ENCODE peak calls at places on chromosomes 16 and 17, in eight cellular contexts. One of them, this sample, is unnamed.

GRCh38 chr17:5191541-5192417 is at the start of gene ZNF594:
- DNase-seq in HCT116: peak
- DNase-seq in K562: peak
- DNase-seq in GM12878: peak
- DNase-seq in H1: peak
- DNase-seq in endothelial cell of umbilical vein: peak
- DNase-seq in SK-N-SH: peak
- DNase-seq in HepG2: peak
- DNase-seq in this sample: peak

GRCh38 chr16:149024-149675 is 3.3 kb upstream of the HBZ start:
- DNase-seq in HCT116: no peak
- DNase-seq in K562: no peak
- DNase-seq in GM12878: no peak
- DNase-seq in H1: no peak
- DNase-seq in endothelial cell of umbilical vein: no peak
- DNase-seq in SK-N-SH: peak
- DNase-seq in HepG2: no peak
- DNase-seq in this sample: no peak

GRCh38 chr17:45070001-45070400 is 8.9 kb downstream of the NMT1 start:
- DNase-seq in HCT116: no peak
- DNase-seq in K562: no peak
- DNase-seq in GM12878: no peak
- DNase-seq in H1: no peak
- DNase-seq in endothelial cell of umbilical vein: no peak
- DNase-seq in SK-N-SH: no peak
- DNase-seq in HepG2: no peak
- DNase-seq in this sample: no peak

GRCh38 chr17:39563476-39563875 is 44.2 kb downstream of the NEUROD2 start:
- DNase-seq in HCT116: no peak
- DNase-seq in K562: no peak
- DNase-seq in GM12878: no peak
- DNase-seq in H1: peak
- DNase-seq in endothelial cell of umbilical vein: peak
- DNase-seq in SK-N-SH: peak
- DNase-seq in HepG2: no peak
- DNase-seq in this sample: no peak

GRCh38 chr16:20944861-20945390 is 44.4 kb downstream of the LYRM1 start:
- DNase-seq in HCT116: no peak
- DNase-seq in K562: peak
- DNase-seq in GM12878: no peak
- DNase-seq in H1: no peak
- DNase-seq in endothelial cell of umbilical vein: peak
- DNase-seq in SK-N-SH: no peak
- DNase-seq in HepG2: peak
- DNase-seq in this sample: no peak

GRCh38 chr17:78970834-78971763 is 8.6 kb downstream of the LGALS3BP start:
- DNase-seq in HCT116: peak
- DNase-seq in K562: peak
- DNase-seq in GM12878: no peak
- DNase-seq in H1: peak
- DNase-seq in endothelial cell of umbilical vein: peak
- DNase-seq in SK-N-SH: peak
- DNase-seq in HepG2: peak
- DNase-seq in this sample: no peak

GRCh38 chr16:50476486-50477260 is 71.5 kb upstream of the NKD1 start:
- DNase-seq in HCT116: no peak
- DNase-seq in K562: no peak
- DNase-seq in GM12878: no peak
- DNase-seq in H1: no peak
- DNase-seq in endothelial cell of umbilical vein: no peak
- DNase-seq in SK-N-SH: no peak
- DNase-seq in HepG2: no peak
- DNase-seq in this sample: no peak

GRCh38 chr17:79019631-79020584 is 4.1 kb upstream of the C1QTNF1 start:
- DNase-seq in HCT116: peak
- DNase-seq in K562: peak
- DNase-seq in GM12878: no peak
- DNase-seq in H1: no peak
- DNase-seq in endothelial cell of umbilical vein: peak
- DNase-seq in SK-N-SH: peak
- DNase-seq in HepG2: peak
- DNase-seq in this sample: no peak

GRCh38 chr17:78343099-78343432 is 16.8 kb downstream of the SOCS3 start:
- DNase-seq in HCT116: peak
- DNase-seq in K562: no peak
- DNase-seq in GM12878: no peak
- DNase-seq in H1: no peak
- DNase-seq in endothelial cell of umbilical vein: peak
- DNase-seq in SK-N-SH: peak
- DNase-seq in HepG2: no peak
- DNase-seq in this sample: no peak

GRCh38 chr17:9935408-9935807 is 30.3 kb upstream of the RCVRN start:
- DNase-seq in HCT116: no peak
- DNase-seq in K562: no peak
- DNase-seq in GM12878: no peak
- DNase-seq in H1: no peak
- DNase-seq in endothelial cell of umbilical vein: no peak
- DNase-seq in SK-N-SH: no peak
- DNase-seq in HepG2: no peak
- DNase-seq in this sample: no peak

GRCh38 chr17:27446569-27447301 is 9.5 kb upstream of the KSR1 start:
- DNase-seq in HCT116: no peak
- DNase-seq in K562: peak
- DNase-seq in GM12878: no peak
- DNase-seq in H1: no peak
- DNase-seq in endothelial cell of umbilical vein: peak
- DNase-seq in SK-N-SH: peak
- DNase-seq in HepG2: no peak
- DNase-seq in this sample: no peak

GRCh38 chr16:67571981-67572431 is 9.7 kb downstream of the CTCF start:
- DNase-seq in HCT116: no peak
- DNase-seq in K562: no peak
- DNase-seq in GM12878: no peak
- DNase-seq in H1: no peak
- DNase-seq in endothelial cell of umbilical vein: peak
- DNase-seq in SK-N-SH: no peak
- DNase-seq in HepG2: no peak
- DNase-seq in this sample: no peak

GRCh38 chr17:78322858-78323455 is 36.9 kb downstream of the SOCS3 start:
- DNase-seq in HCT116: no peak
- DNase-seq in K562: no peak
- DNase-seq in GM12878: no peak
- DNase-seq in H1: no peak
- DNase-seq in endothelial cell of umbilical vein: no peak
- DNase-seq in SK-N-SH: peak
- DNase-seq in HepG2: no peak
- DNase-seq in this sample: no peak

GRCh38 chr17:80361495-80362220 is 53.3 kb upstream of the ENDOV start:
- DNase-seq in HCT116: no peak
- DNase-seq in K562: peak
- DNase-seq in GM12878: no peak
- DNase-seq in H1: peak
- DNase-seq in endothelial cell of umbilical vein: no peak
- DNase-seq in SK-N-SH: peak
- DNase-seq in HepG2: no peak
- DNase-seq in this sample: no peak

GRCh38 chr17:37829446-37830142 is 84.7 kb upstream of the HNF1B start:
- DNase-seq in HCT116: no peak
- DNase-seq in K562: no peak
- DNase-seq in GM12878: peak
- DNase-seq in H1: no peak
- DNase-seq in endothelial cell of umbilical vein: no peak
- DNase-seq in SK-N-SH: no peak
- DNase-seq in HepG2: no peak
- DNase-seq in this sample: no peak
- H3K9ac ChIP-seq in HCT116: no peak
- H3K9ac ChIP-seq in K562: no peak
- H3K9ac ChIP-seq in GM12878: peak
- H3K9ac ChIP-seq in H1: no peak
- H3K9ac ChIP-seq in endothelial cell of umbilical vein: no peak
- H3K9ac ChIP-seq in SK-N-SH: no peak
- H3K9ac ChIP-seq in HepG2: peak
- H3K9ac ChIP-seq in this sample: no peak

GRCh38 chr16:78706637-78707036 is 607.2 kb downstream of the WWOX start:
- DNase-seq in HCT116: no peak
- DNase-seq in K562: no peak
- DNase-seq in GM12878: no peak
- DNase-seq in H1: no peak
- DNase-seq in endothelial cell of umbilical vein: no peak
- DNase-seq in SK-N-SH: no peak
- DNase-seq in HepG2: peak
- DNase-seq in this sample: no peak
- H3K27ac ChIP-seq in HCT116: no peak
- H3K27ac ChIP-seq in K562: no peak
- H3K27ac ChIP-seq in GM12878: no peak
- H3K27ac ChIP-seq in H1: no peak
- H3K27ac ChIP-seq in endothelial cell of umbilical vein: no peak
- H3K27ac ChIP-seq in SK-N-SH: no peak
- H3K27ac ChIP-seq in HepG2: no peak
- H3K27ac ChIP-seq in this sample: no peak

GRCh38 chr17:73291260-73291801 is 20.5 kb downstream of the CDC42EP4 start:
- DNase-seq in HCT116: peak
- DNase-seq in K562: peak
- DNase-seq in GM12878: peak
- DNase-seq in H1: no peak
- DNase-seq in endothelial cell of umbilical vein: peak
- DNase-seq in SK-N-SH: no peak
- DNase-seq in HepG2: no peak
- DNase-seq in this sample: no peak
- TF ChIP-seq POLR2AphosphoS5 in HCT116: peak
- TF ChIP-seq POLR2AphosphoS5 in K562: no peak
- TF ChIP-seq POLR2AphosphoS5 in GM12878: no peak
- TF ChIP-seq POLR2AphosphoS5 in H1: no peak
- TF ChIP-seq POLR2AphosphoS5 in endothelial cell of umbilical vein: peak
- TF ChIP-seq POLR2AphosphoS5 in SK-N-SH: peak
- TF ChIP-seq POLR2AphosphoS5 in HepG2: no peak
- TF ChIP-seq POLR2AphosphoS5 in this sample: no peak

GRCh38 chr17:15409721-15410247 is 57.6 kb downstream of the CDRT4 start:
- DNase-seq in HCT116: no peak
- DNase-seq in K562: no peak
- DNase-seq in GM12878: no peak
- DNase-seq in H1: no peak
- DNase-seq in endothelial cell of umbilical vein: no peak
- DNase-seq in SK-N-SH: no peak
- DNase-seq in HepG2: no peak
- DNase-seq in this sample: no peak

GRCh38 chr17:15408803-15409202 is 58.6 kb downstream of the CDRT4 start:
- DNase-seq in HCT116: no peak
- DNase-seq in K562: no peak
- DNase-seq in GM12878: no peak
- DNase-seq in H1: no peak
- DNase-seq in endothelial cell of umbilical vein: no peak
- DNase-seq in SK-N-SH: no peak
- DNase-seq in HepG2: no peak
- DNase-seq in this sample: no peak

GRCh38 chr17:15412606-15413005 is 54.8 kb downstream of the CDRT4 start:
- DNase-seq in HCT116: no peak
- DNase-seq in K562: no peak
- DNase-seq in GM12878: no peak
- DNase-seq in H1: no peak
- DNase-seq in endothelial cell of umbilical vein: no peak
- DNase-seq in SK-N-SH: no peak
- DNase-seq in HepG2: no peak
- DNase-seq in this sample: no peak

GRCh38 chr17:15413101-15413750 is 54.2 kb downstream of the CDRT4 start:
- DNase-seq in HCT116: no peak
- DNase-seq in K562: no peak
- DNase-seq in GM12878: no peak
- DNase-seq in H1: no peak
- DNase-seq in endothelial cell of umbilical vein: no peak
- DNase-seq in SK-N-SH: no peak
- DNase-seq in HepG2: no peak
- DNase-seq in this sample: no peak

GRCh38 chr17:15411556-15412198 is 55.7 kb downstream of the CDRT4 start:
- DNase-seq in HCT116: no peak
- DNase-seq in K562: no peak
- DNase-seq in GM12878: no peak
- DNase-seq in H1: no peak
- DNase-seq in endothelial cell of umbilical vein: no peak
- DNase-seq in SK-N-SH: no peak
- DNase-seq in HepG2: no peak
- DNase-seq in this sample: no peak
- H3K9ac ChIP-seq in HCT116: no peak
- H3K9ac ChIP-seq in K562: no peak
- H3K9ac ChIP-seq in GM12878: no peak
- H3K9ac ChIP-seq in H1: no peak
- H3K9ac ChIP-seq in endothelial cell of umbilical vein: no peak
- H3K9ac ChIP-seq in SK-N-SH: no peak
- H3K9ac ChIP-seq in HepG2: no peak
- H3K9ac ChIP-seq in this sample: no peak

GRCh38 chr17:49846938-49847712 is 744 bp downstream of the TAC4 start:
- DNase-seq in HCT116: no peak
- DNase-seq in K562: no peak
- DNase-seq in GM12878: no peak
- DNase-seq in H1: no peak
- DNase-seq in endothelial cell of umbilical vein: no peak
- DNase-seq in SK-N-SH: no peak
- DNase-seq in HepG2: no peak
- DNase-seq in this sample: no peak

GRCh38 chr17:49850772-49851386 is 3.0 kb upstream of the TAC4 start:
- DNase-seq in HCT116: no peak
- DNase-seq in K562: no peak
- DNase-seq in GM12878: no peak
- DNase-seq in H1: peak
- DNase-seq in endothelial cell of umbilical vein: peak
- DNase-seq in SK-N-SH: peak
- DNase-seq in HepG2: no peak
- DNase-seq in this sample: no peak

GRCh38 chr17:49848019-49848473 is at the start of gene TAC4:
- DNase-seq in HCT116: no peak
- DNase-seq in K562: no peak
- DNase-seq in GM12878: no peak
- DNase-seq in H1: no peak
- DNase-seq in endothelial cell of umbilical vein: no peak
- DNase-seq in SK-N-SH: no peak
- DNase-seq in HepG2: no peak
- DNase-seq in this sample: no peak

GRCh38 chr17:49849711-49850610 is 2.1 kb upstream of the TAC4 start:
- DNase-seq in HCT116: no peak
- DNase-seq in K562: no peak
- DNase-seq in GM12878: no peak
- DNase-seq in H1: no peak
- DNase-seq in endothelial cell of umbilical vein: no peak
- DNase-seq in SK-N-SH: no peak
- DNase-seq in HepG2: no peak
- DNase-seq in this sample: no peak

GRCh38 chr17:49848739-49849138 is 870 bp upstream of the TAC4 start:
- DNase-seq in HCT116: no peak
- DNase-seq in K562: no peak
- DNase-seq in GM12878: no peak
- DNase-seq in H1: no peak
- DNase-seq in endothelial cell of umbilical vein: no peak
- DNase-seq in SK-N-SH: no peak
- DNase-seq in HepG2: no peak
- DNase-seq in this sample: no peak
- H3K27ac ChIP-seq in HCT116: no peak
- H3K27ac ChIP-seq in K562: no peak
- H3K27ac ChIP-seq in GM12878: no peak
- H3K27ac ChIP-seq in H1: no peak
- H3K27ac ChIP-seq in endothelial cell of umbilical vein: no peak
- H3K27ac ChIP-seq in SK-N-SH: no peak
- H3K27ac ChIP-seq in HepG2: no peak
- H3K27ac ChIP-seq in this sample: no peak

This sample was measured in SK-N-MC.